ENCODE peak calls at places on chromosomes 13 and 19, in four cellular contexts. L is SK-N-SH, O is GM12878, N is HepG2. M is an unnamed sample.

GRCh38 chr19:1102407-1103106 is 1.2 kb upstream of the GPX4 start:
- DNase-seq in L (no peak), O (peak; percentile 93), N (peak; percentile 91), M (no peak)

GRCh38 chr13:90197722-90198121 is 1149.8 kb upstream of the MIR17HG start:
- DNase-seq in L (no peak), O (no peak), N (no peak), M (no peak)

GRCh38 chr13:63107163-63107935 is 1691.7 kb upstream of the PCDH20 start:
- DNase-seq in L (no peak), O (no peak), N (no peak), M (no peak)

GRCh38 chr19:7533281-7533819 is 2.2 kb upstream of the PNPLA6 start:
- DNase-seq in L (no peak), O (no peak), N (no peak), M (no peak)

GRCh38 chr19:14347999-14348889 is 33.0 kb upstream of the ADGRE5 start:
- DNase-seq in L (peak; percentile 95), O (no peak), N (peak; percentile 28), M (peak; percentile 54)

GRCh38 chr19:49400034-49400433 is 12.0 kb downstream of the KASH5 start:
- DNase-seq in L (no peak), O (no peak), N (peak; percentile 15), M (no peak)

GRCh38 chr19:29665215-29665825 is at the start of gene PLEKHF1:
- DNase-seq in L (peak; percentile 98), O (no peak), N (peak; percentile 58), M (peak; percentile 64)

GRCh38 chr19:45564131-45564780 is 20.3 kb downstream of the OPA3 start:
- DNase-seq in L (no peak), O (no peak), N (no peak), M (no peak)

DNA sequence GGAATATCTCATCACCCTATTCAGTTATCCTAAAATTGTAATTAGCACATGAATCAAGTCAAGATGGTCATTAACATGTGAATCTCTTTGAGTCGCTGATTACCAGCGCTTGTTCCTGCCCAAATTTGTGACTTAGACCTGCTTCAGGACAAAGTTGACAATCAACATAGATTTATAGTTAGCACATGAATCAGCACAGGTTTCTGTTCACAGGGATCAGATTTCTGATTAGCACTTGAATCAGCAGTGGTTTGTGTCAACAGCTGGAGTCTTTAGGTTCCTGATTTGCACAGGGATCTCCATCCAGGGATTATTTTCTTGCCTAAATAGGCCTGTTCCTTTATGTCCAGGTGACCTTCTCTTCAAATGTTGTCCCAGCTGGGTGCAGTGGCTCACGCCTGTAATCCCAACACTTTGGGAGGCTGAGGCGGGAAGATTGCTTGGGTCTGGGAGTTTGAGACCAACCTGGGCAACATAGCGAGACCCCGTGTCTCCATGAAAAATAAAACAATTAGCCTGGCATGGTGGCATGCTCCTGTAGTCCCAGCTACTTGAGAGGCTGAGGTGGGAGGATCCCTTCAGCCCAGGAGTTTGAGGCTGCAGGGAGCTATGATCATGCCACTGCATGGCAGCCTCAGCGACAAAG is 3.8 kb upstream of the LRFN3 start:
- DNase-seq in L (no peak), O (no peak), N (no peak), M (no peak)
- H3K4me3 ChIP-seq in L (no peak overlapping the region), O (no peak overlapping the region), N (no peak overlapping the region), M (no peak overlapping the region)

GRCh38 chr13:35780613-35781012 is 304.1 kb upstream of the MAB21L1 start:
- DNase-seq in L (no peak), O (no peak), N (no peak), M (no peak)
- TF ChIP-seq CTCF in L (no peak), O (no peak), N (no peak), M (no peak)

DNA sequence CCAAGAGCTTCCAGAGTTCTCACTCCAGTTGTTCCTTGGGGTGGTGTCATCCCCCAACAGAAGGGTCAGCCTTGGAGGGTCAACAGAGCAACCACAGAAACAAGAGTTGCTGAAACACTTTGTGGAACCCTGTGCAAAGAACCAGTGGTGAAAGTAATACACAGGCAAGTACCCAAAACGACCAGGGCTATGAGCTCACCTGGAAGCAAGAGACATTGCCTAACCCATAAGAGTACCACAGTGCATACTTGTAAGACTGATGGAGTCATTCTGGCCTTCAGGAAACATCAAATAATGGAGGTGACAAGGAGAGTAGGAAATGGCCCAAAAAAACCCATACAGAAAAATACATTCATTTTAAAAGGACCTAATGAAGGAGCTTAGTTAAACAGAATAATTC is 184.3 kb upstream of the TSC22D1 start:
- DNase-seq in L (no peak), O (no peak), N (no peak), M (no peak)
- TF ChIP-seq GABPA in L (no peak), O (no peak), N (no peak), M (no peak)

DNA sequence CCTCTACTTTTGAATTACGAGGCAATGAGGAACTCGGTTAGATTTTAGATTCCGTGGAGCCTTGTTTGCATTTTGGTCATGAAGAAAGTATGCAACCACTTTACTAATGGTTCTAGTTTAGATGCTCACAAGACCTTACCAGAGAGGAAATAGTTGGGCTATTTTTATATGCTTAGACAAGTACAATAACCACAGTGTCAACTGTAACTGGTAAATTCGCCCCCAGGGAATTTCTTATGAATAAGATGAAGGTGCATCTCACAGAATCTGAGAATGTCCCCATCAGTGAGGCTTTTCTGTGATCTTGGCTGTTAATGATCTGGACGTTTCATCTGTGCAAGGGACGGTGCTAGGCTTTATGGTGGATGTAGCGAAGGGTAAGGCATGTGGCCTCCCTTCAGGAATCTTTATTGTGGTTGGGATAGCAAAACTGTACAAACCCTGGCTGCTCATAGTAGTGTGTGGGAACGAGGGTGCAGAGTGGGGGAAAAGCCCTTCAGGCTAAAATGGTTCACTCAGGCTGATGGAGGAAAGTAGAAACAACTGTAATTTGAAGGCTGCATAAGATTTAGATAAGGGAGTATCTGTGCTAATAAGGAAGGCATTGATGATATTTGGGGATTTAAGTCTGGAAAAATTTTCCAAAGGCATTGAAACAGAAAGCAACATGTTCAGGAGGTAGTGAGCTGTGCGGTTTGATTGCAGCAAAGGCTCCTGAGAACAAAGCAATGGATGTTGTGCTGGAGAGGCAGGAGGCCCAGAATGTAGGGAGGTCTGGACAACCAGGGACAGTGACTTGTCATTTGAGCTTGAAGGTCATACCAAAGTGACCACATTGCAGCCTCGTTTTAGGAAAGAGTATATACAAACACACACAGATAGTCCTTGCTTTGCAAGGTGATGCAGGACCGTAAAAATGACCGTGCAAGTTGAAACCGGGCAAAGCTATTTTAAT is 28.4 kb downstream of the UBAC2 start:
- DNase-seq in L (peak; percentile 41), O (peak; percentile 91), N (peak; percentile 23), M (peak; percentile 33)
- H3K4me3 ChIP-seq in L (peak overlapping the region; percentile 34), O (peak overlapping the region; percentile 42), N (no peak overlapping the region), M (no peak overlapping the region)

DNA sequence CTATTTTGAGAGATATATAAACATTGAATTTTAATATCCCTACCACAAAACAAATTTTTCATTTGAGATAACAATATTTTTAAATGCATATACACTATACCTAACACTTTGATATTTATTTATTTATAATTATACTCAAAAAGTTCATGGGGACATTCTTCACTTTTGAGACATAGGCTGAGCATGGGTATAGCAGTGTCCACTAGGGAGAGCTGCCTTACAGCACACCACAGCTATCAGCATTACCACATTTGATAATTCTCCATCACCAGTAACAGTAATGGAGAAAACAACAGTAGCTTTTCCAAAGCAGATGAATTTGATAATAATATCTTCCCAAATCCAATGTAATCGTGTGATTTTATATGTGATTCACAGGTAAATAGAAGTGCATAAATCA is 626.1 kb downstream of the DACH1 start:
- DNase-seq in L (peak; percentile 35), O (no peak), N (no peak), M (no peak)
- TF ChIP-seq CTCF in L (peak; percentile 55), O (peak; percentile 52), N (peak; percentile 11), M (no peak)

GRCh38 chr19:3507371-3508120 is 1.4 kb downstream of the FZR1 start:
- DNase-seq in L (peak; percentile 55), O (no peak), N (peak; percentile 74), M (no peak)
- TF ChIP-seq GABPA in L (no peak), O (no peak), N (no peak), M (no peak)

GRCh38 chr19:23776507-23777205 is 18.0 kb upstream of the ZNF681 start:
- DNase-seq in L (no peak), O (no peak), N (no peak), M (no peak)

GRCh38 chr19:23778566-23778965 is 19.9 kb upstream of the ZNF681 start:
- DNase-seq in L (no peak), O (no peak), N (no peak), M (no peak)

GRCh38 chr19:23783634-23784033 is 24.9 kb upstream of the ZNF681 start:
- DNase-seq in L (no peak), O (no peak), N (no peak), M (no peak)

GRCh38 chr19:23777216-23777615 is 18.5 kb upstream of the ZNF681 start:
- DNase-seq in L (no peak), O (no peak), N (no peak), M (no peak)

GRCh38 chr19:23779645-23780044 is 21.0 kb upstream of the ZNF681 start:
- DNase-seq in L (no peak), O (no peak), N (no peak), M (no peak)
- H3K4me3 ChIP-seq in L (no peak overlapping the region), O (no peak overlapping the region), N (no peak overlapping the region), M (no peak overlapping the region)